ENCODE peak calls at places on chromosomes 11 and 22, in seven cellular contexts. S is spleen, X is NCI-H2107, B is cardiac fibroblast, L is HFF-Myc, T is brain microvascular endothelial cell, U is right atrium auricular region. F is an unnamed sample.

GRCh38 chr11:64343740-64344133 is 3.7 kb downstream of the CCDC88B start:
- DNase-seq in S (peak), X (no peak), B (no peak), L (no peak), T (no peak), U (no peak), F (no peak)

GRCh38 chr22:47453049-47453448 is 690.6 kb downstream of the TBC1D22A start:
- DNase-seq in S (no peak), X (no peak), B (no peak), L (no peak), T (no peak), U (no peak), F (no peak)

GRCh38 chr11:2398664-2399355 is 1.7 kb upstream of the TSSC4 start:
- DNase-seq in S (no peak), X (no peak), B (no peak), L (no peak), T (no peak), U (no peak), F (no peak)

GRCh38 chr11:45266693-45267451 is 19.3 kb downstream of the SYT13 start:
- DNase-seq in S (no peak), X (no peak), B (no peak), L (no peak), T (no peak), U (no peak), F (no peak)

GRCh38 chr22:32416556-32417085 is 4.6 kb upstream of the RTCB start:
- DNase-seq in S (no peak), X (no peak), B (no peak), L (no peak), T (no peak), U (no peak), F (no peak)

GRCh38 chr11:80846442-80846841 is 1405.6 kb upstream of the TENM4 start:
- DNase-seq in S (no peak), X (no peak), B (no peak), L (no peak), T (peak), U (no peak), F (no peak)

GRCh38 chr11:94153320-94153719 is 24.7 kb downstream of the PANX1 start:
- DNase-seq in S (no peak), X (no peak), B (no peak), L (no peak), T (no peak), U (no peak), F (no peak)

GRCh38 chr11:17197431-17197898 is 10.3 kb downstream of the PIK3C2A start:
- DNase-seq in S (no peak), X (no peak), B (no peak), L (no peak), T (no peak), U (no peak), F (no peak)

GRCh38 chr11:2588809-2589537 is 110.8 kb downstream of the KCNQ1OT1 start:
- DNase-seq in S (peak), X (no peak), B (no peak), L (no peak), T (no peak), U (no peak), F (no peak)